ENCODE peak calls at places on chromosomes 6 and 20, in four cellular contexts. One of them, this sample, is unnamed.

GRCh38 chr6:111683749-111684267 is 78.1 kb upstream of the TRAF3IP2 start:
- DNase-seq in fibroblast of lung: peak; percentile 99
- DNase-seq in K562: no peak
- DNase-seq in thyroid gland: peak; percentile 21
- DNase-seq in this sample: no peak

GRCh38 chr20:33753763-33754162 is 22.0 kb downstream of the ZNF341 start:
- DNase-seq in K562: no peak
- DNase-seq in thyroid gland: peak; percentile 15
- DNase-seq in fibroblast of lung: peak; percentile 22
- DNase-seq in this sample: no peak

GRCh38 chr20:57671662-57672061 is 38.2 kb downstream of the PMEPA1 start:
- DNase-seq in thyroid gland: no peak
- DNase-seq in fibroblast of lung: no peak
- DNase-seq in K562: peak; percentile 55
- DNase-seq in this sample: no peak

GRCh38 chr20:20812141-20812540 is 99.7 kb upstream of the RALGAPA2 start:
- DNase-seq in thyroid gland: no peak
- DNase-seq in K562: no peak
- DNase-seq in fibroblast of lung: no peak
- DNase-seq in this sample: no peak

GRCh38 chr20:59087829-59088433 is 45.3 kb upstream of the PRELID3B start:
- DNase-seq in K562: peak; percentile 77
- DNase-seq in thyroid gland: peak; percentile 88
- DNase-seq in fibroblast of lung: peak; percentile 62
- DNase-seq in this sample: no peak

GRCh38 chr6:35439308-35439707 is 12.8 kb upstream of the FANCE start:
- DNase-seq in K562: peak; percentile 65
- DNase-seq in fibroblast of lung: no peak
- DNase-seq in thyroid gland: no peak
- DNase-seq in this sample: no peak

GRCh38 chr20:62222266-62222850 is 2.3 kb upstream of the HRH3 start:
- DNase-seq in thyroid gland: no peak
- DNase-seq in K562: no peak
- DNase-seq in fibroblast of lung: no peak
- DNase-seq in this sample: no peak

GRCh38 chr6:15290962-15291704 is 45.3 kb downstream of the JARID2 start:
- DNase-seq in K562: no peak
- DNase-seq in fibroblast of lung: no peak
- DNase-seq in thyroid gland: no peak
- DNase-seq in this sample: peak; percentile 29

GRCh38 chr6:26218824-26219223 is 131.6 kb downstream of the HFE start:
- DNase-seq in K562: peak; percentile 44
- DNase-seq in thyroid gland: no peak
- DNase-seq in fibroblast of lung: no peak
- DNase-seq in this sample: no peak

GRCh38 chr6:75852721-75853120 is 103.7 kb downstream of the MYO6 start:
- DNase-seq in K562: no peak
- DNase-seq in thyroid gland: no peak
- DNase-seq in fibroblast of lung: peak; percentile 44
- DNase-seq in this sample: no peak

GRCh38 chr6:11011787-11012234 is 32.3 kb downstream of the ELOVL2 start:
- DNase-seq in fibroblast of lung: no peak
- DNase-seq in thyroid gland: no peak
- DNase-seq in K562: no peak
- DNase-seq in this sample: no peak

GRCh38 chr6:166820483-166820882 is 135.9 kb downstream of the RNASET2 start:
- DNase-seq in thyroid gland: no peak
- DNase-seq in fibroblast of lung: no peak
- DNase-seq in K562: no peak
- DNase-seq in this sample: no peak

GRCh38 chr6:163427498-163428254 is 13.2 kb downstream of the QKI start:
- DNase-seq in K562: no peak
- DNase-seq in thyroid gland: no peak
- DNase-seq in fibroblast of lung: peak; percentile 90
- DNase-seq in this sample: no peak

GRCh38 chr6:48404927-48405326 is 293.9 kb upstream of the PTCHD4 start:
- DNase-seq in K562: no peak
- DNase-seq in fibroblast of lung: no peak
- DNase-seq in thyroid gland: no peak
- DNase-seq in this sample: no peak

GRCh38 chr6:2158596-2159271 is 86.7 kb downstream of the GMDS start:
- DNase-seq in K562: peak; percentile 75
- DNase-seq in fibroblast of lung: peak; percentile 29
- DNase-seq in thyroid gland: peak; percentile 48
- DNase-seq in this sample: no peak

GRCh38 chr6:5718231-5718947 is 288.3 kb downstream of the NRN1 start:
- DNase-seq in fibroblast of lung: no peak
- DNase-seq in thyroid gland: no peak
- DNase-seq in K562: no peak
- DNase-seq in this sample: no peak

GRCh38 chr6:5729813-5730212 is 276.9 kb downstream of the NRN1 start:
- DNase-seq in K562: no peak
- DNase-seq in thyroid gland: no peak
- DNase-seq in fibroblast of lung: no peak
- DNase-seq in this sample: no peak

GRCh38 chr6:5728726-5729434 is 277.8 kb downstream of the NRN1 start:
- DNase-seq in thyroid gland: no peak
- DNase-seq in fibroblast of lung: no peak
- DNase-seq in K562: no peak
- DNase-seq in this sample: peak; percentile 43

GRCh38 chr6:5726976-5727718 is 279.6 kb downstream of the NRN1 start:
- DNase-seq in thyroid gland: no peak
- DNase-seq in fibroblast of lung: peak; percentile 25
- DNase-seq in K562: no peak
- DNase-seq in this sample: no peak

DNA sequence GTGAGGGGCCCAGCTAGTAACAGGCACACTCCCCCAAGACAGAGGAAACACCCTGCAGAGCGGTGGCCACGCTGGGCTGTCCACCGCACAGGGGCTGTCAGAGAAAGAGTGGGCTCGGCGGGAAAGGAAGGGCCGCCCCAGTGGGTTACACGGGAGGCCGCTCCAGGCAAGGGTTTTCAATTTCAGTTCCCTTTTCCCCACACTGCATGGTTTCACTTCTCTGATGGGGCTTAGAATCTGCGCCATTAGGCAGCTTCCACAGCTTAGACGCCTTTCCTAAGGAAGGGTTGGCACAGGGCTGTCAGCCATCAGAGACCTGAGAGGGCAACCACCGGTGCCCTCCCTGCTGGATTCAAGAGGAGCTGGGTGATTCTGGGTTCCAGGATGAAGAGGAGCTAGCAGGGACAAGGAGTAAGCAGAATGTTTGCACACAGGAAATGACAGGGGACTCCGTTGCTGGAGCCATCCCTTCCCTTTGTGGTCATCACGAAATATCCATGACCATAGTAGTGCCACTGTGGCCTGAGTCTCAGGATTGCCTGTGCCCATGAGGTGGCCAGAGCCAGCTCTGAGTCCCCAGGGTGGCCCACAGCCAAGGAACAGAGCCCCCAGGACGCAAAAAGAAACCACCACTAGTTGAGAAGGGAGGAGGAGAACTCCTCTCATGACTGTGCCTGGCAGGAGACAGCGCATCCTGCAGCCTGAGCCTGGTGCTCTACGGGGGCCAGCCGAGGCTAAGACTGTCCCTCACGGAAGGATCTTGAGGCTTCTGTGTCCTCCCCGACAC is 282.6 kb downstream of the NRN1 start:
- DNase-seq in thyroid gland: no peak
- DNase-seq in fibroblast of lung: no peak
- DNase-seq in K562: no peak
- DNase-seq in this sample: no peak
- H3K4me3 ChIP-seq in thyroid gland: no peak overlapping the region
- H3K4me3 ChIP-seq in fibroblast of lung: no peak overlapping the region
- H3K4me3 ChIP-seq in K562: no peak overlapping the region
- H3K4me3 ChIP-seq in this sample: no peak overlapping the region

DNA sequence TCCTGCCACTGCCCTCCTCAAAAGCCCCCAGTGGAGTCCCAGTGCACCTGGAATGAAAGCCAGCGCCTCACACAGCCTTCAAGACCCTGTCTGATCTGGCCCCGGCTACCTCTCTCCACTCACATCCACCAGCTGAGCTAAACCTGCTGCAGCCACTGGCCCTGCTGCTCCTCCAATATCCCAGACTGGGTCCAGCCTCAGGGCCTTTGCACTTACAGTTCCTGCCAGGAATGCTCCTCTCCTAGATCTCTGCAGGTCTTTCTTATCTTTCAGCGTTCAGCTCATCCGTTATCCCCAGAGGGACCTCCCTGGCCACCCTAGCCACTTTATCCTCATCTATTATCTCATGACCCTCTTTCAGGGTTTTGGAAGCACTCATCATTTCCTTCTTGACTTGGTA is 68.8 kb downstream of the KCNB1 start:
- DNase-seq in K562: no peak
- DNase-seq in thyroid gland: no peak
- DNase-seq in fibroblast of lung: no peak
- DNase-seq in this sample: no peak
- H3K27me3 ChIP-seq in K562: peaks cover 29% of the 10 kb centered on the region
- H3K27me3 ChIP-seq in thyroid gland: no peaks in the 10 kb centered on the region
- H3K27me3 ChIP-seq in fibroblast of lung: peaks cover 17% of the 10 kb centered on the region
- H3K27me3 ChIP-seq in this sample: peaks cover 16% of the 10 kb centered on the region

DNA sequence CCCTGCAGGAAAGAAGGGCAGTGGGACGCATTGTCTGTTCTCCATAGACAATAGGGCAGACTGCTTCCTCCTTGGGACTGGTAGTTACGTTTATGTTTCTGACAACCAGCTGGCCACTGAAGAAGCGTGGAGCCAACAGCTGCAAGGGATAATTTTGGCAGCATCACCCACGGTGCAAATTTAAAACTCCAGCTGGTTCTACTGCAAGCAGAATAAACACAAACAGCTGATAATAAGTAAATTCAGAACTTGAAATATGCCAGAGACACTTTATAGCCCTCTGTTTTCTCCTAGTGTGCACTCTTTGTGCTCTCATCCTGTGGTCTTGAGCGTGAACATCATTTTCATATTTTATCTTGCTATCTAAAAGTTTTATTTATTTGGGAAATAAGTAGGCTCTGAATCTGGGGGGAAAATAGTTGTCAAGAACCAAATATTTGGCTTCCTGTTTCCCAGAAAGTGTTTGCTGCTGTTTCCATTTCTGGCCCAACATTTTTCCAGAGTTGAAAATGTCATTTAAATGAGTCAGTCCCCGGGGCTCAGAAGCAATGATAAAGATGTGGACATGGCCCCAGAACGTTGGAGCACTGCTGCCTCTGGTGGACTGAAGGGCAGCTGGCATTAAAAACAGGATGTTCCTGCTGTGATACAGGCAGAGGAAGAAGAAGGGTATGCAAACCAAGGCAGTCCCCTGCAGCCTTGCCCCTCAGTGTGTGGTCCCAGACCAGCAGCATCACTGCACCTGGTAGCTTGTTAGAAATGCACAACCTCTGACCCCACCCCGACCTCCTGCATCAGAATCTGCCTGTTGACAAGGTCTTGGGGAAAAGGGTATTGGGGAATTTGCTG is 12.5 kb upstream of the THBD start:
- DNase-seq in K562: no peak
- DNase-seq in thyroid gland: peak; percentile 17
- DNase-seq in fibroblast of lung: peak; percentile 81
- DNase-seq in this sample: no peak
- TF ChIP-seq CTCF in K562: peak; percentile 61
- TF ChIP-seq CTCF in thyroid gland: peak; percentile 31
- TF ChIP-seq CTCF in fibroblast of lung: peak; percentile 68
- TF ChIP-seq CTCF in this sample: peak; percentile 27

GRCh38 chr20:35267092-35267491 is 10.8 kb downstream of the MMP24OS start:
- DNase-seq in fibroblast of lung: no peak
- DNase-seq in thyroid gland: no peak
- DNase-seq in K562: no peak
- DNase-seq in this sample: no peak

GRCh38 chr20:35260426-35260825 is 17.5 kb downstream of the MMP24OS start:
- DNase-seq in fibroblast of lung: no peak
- DNase-seq in thyroid gland: no peak
- DNase-seq in K562: no peak
- DNase-seq in this sample: no peak

GRCh38 chr20:35264755-35265154 is 13.2 kb downstream of the MMP24OS start:
- DNase-seq in thyroid gland: no peak
- DNase-seq in fibroblast of lung: no peak
- DNase-seq in K562: no peak
- DNase-seq in this sample: no peak

GRCh38 chr20:35269055-35269781 is 8.7 kb downstream of the MMP24OS start:
- DNase-seq in fibroblast of lung: peak; percentile 48
- DNase-seq in thyroid gland: peak; percentile 76
- DNase-seq in K562: peak; percentile 81
- DNase-seq in this sample: no peak

DNA sequence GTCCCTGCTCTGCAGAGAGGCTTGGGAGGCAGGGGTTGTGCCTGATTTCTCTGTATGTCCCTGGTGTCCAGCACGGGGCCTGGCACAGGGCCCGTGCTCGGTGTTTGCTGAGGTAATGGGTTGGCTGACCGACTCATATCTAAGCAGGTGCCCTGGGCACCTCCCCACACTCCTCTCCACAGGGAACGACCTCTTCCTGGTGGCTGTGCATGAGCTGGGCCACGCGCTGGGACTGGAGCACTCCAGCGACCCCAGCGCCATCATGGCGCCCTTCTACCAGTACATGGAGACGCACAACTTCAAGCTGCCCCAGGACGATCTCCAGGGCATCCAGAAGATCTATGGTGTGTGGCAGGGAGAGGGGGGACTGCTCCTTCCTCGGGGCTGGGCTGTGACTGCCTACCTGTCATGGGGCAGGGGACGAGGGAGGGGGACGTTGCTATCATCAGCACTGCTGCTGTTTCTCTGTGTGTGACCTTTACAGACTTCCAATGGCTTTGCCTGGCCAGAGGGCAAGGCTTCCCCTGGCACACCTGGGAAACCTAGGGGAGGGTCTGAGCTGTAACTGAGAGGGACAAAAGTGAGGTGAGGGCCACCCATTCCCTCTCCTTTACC is 14.2 kb downstream of the MMP24OS start:
- DNase-seq in K562: no peak
- DNase-seq in fibroblast of lung: no peak
- DNase-seq in thyroid gland: peak; percentile 85
- DNase-seq in this sample: no peak
- H3K4me3 ChIP-seq in K562: no peak overlapping the region
- H3K4me3 ChIP-seq in fibroblast of lung: no peak overlapping the region
- H3K4me3 ChIP-seq in thyroid gland: no peak overlapping the region
- H3K4me3 ChIP-seq in this sample: no peak overlapping the region

DNA sequence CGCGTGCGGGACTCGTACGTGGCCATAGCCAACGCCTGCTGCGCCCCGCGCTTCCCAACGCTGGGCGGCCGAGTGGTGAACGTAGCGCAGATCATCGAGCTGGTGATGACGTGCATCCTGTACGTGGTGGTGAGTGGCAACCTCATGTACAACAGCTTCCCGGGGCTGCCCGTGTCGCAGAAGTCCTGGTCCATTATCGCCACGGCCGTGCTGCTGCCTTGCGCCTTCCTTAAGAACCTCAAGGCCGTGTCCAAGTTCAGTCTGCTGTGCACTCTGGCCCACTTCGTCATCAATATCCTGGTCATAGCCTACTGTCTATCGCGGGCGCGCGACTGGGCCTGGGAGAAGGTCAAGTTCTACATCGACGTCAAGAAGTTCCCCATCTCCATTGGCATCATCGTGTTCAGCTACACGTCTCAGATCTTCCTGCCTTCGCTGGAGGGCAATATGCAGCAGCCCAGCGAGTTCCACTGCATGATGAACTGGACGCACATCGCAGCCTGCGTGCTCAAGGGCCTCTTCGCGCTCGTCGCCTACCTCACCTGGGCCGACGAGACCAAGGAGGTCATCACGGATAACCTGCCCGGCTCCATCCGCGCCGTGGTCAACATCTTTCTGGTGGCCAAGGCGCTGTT is 3.4 kb downstream of the SLC32A1 start:
- DNase-seq in thyroid gland: no peak
- DNase-seq in fibroblast of lung: no peak
- DNase-seq in K562: no peak
- DNase-seq in this sample: no peak
- H3K27me3 ChIP-seq in thyroid gland: peaks cover 62% of the 10 kb centered on the region
- H3K27me3 ChIP-seq in fibroblast of lung: peaks cover 88% of the 10 kb centered on the region
- H3K27me3 ChIP-seq in K562: peaks cover 41% of the 10 kb centered on the region
- H3K27me3 ChIP-seq in this sample: peaks cover 93% of the 10 kb centered on the region